ENCODE peak calls at places on chromosomes 2 and 18, in four cellular contexts. R is CD8-positive, alpha-beta T cell; U is testis; K is fibroblast of lung. H is an unnamed sample.

GRCh38 chr2:118763797-118764196 is 83.7 kb downstream of the EN1 start:
- DNase-seq in U (no peak), R (no peak), K (peak; percentile 36), H (peak; percentile 11)

GRCh38 chr2:73290049-73290839 is 3.1 kb downstream of the EGR4 start:
- DNase-seq in U (peak; percentile 54), K (peak; percentile 25), R (peak; percentile 58), H (peak; percentile 44)

GRCh38 chr18:31578126-31578525 is 13.6 kb upstream of the TTR start:
- DNase-seq in R (no peak), K (no peak), U (no peak), H (no peak)

GRCh38 chr18:30730915-30731314 is 311.6 kb downstream of the DSC3 start:
- DNase-seq in R (no peak), U (no peak), K (no peak), H (no peak)

GRCh38 chr18:21742323-21742687 is 1.7 kb downstream of the MIB1 start:
- DNase-seq in R (no peak), K (peak; percentile 50), U (no peak), H (no peak)

GRCh38 chr2:237465515-237466227 is 21.4 kb upstream of the MLPH start:
- DNase-seq in U (no peak), K (peak; percentile 99), R (peak; percentile 32), H (peak; percentile 99)

GRCh38 chr2:24365051-24365450 is 4.7 kb upstream of the ITSN2 start:
- DNase-seq in U (peak; percentile 67), K (no peak), R (no peak), H (no peak)

GRCh38 chr18:3333056-3333720 is 71.3 kb downstream of the MYL12B start:
- DNase-seq in K (no peak), R (no peak), U (no peak), H (no peak)

GRCh38 chr18:47248610-47249343 is 2.7 kb downstream of the SKOR2 start:
- DNase-seq in K (no peak), R (no peak), U (no peak), H (no peak)

GRCh38 chr2:174971868-174972781 is 33.1 kb downstream of the CHN1 start:
- DNase-seq in U (no peak), K (peak; percentile 92), R (no peak), H (peak; percentile 90)

GRCh38 chr2:75503048-75503607 is 57.6 kb downstream of the EVA1A start:
- DNase-seq in R (no peak), U (no peak), K (peak; percentile 97), H (peak; percentile 87)

GRCh38 chr2:223051580-223052375 is at the start of gene KCNE4:
- DNase-seq in K (peak; percentile 52), R (no peak), U (peak; percentile 70), H (peak; percentile 69)

GRCh38 chr2:120379916-120380893 is 34.3 kb downstream of the INHBB start:
- DNase-seq in K (no peak), R (no peak), U (no peak), H (no peak)

GRCh38 chr2:205925373-205926337 is 160.3 kb downstream of the INO80D start:
- DNase-seq in K (peak; percentile 49), U (peak; percentile 85), R (peak; percentile 80), H (peak; percentile 52)

GRCh38 chr2:170106441-170106840 is 71.5 kb upstream of the MYO3B start:
- DNase-seq in U (no peak), R (no peak), K (no peak), H (no peak)

GRCh38 chr2:206556357-206556949 is 85.8 kb upstream of the FAM237A start:
- DNase-seq in K (peak; percentile 47), R (no peak), U (no peak), H (no peak)

GRCh38 chr18:48889115-48889941 is 61.4 kb downstream of the SMAD7 start:
- DNase-seq in U (peak; percentile 68), K (no peak), R (no peak), H (no peak)

GRCh38 chr2:130808482-130809268 is 28.0 kb upstream of the ARHGEF4 start:
- DNase-seq in U (no peak), K (peak; percentile 27), R (peak; percentile 31), H (no peak)

GRCh38 chr2:15177103-15177502 is 384.0 kb downstream of the NBAS start:
- DNase-seq in R (peak; percentile 70), U (no peak), K (peak; percentile 94), H (peak; percentile 57)

GRCh38 chr2:118641711-118642110 is 205.7 kb downstream of the EN1 start:
- DNase-seq in R (no peak), K (peak; percentile 43), U (no peak), H (no peak)

GRCh38 chr18:22822024-22822423 is 111.1 kb upstream of the RBBP8 start:
- DNase-seq in U (no peak), R (no peak), K (peak; percentile 90), H (peak; percentile 56)

GRCh38 chr2:195671563-195671962 is 14.5 kb downstream of the SLC39A10 start:
- DNase-seq in U (no peak), K (peak; percentile 22), R (no peak), H (no peak)
- H3K27ac ChIP-seq in U (no peak overlapping the region), K (no peak overlapping the region), R (no peak overlapping the region), H (no peak overlapping the region)

GRCh38 chr18:77054288-77054605 is 78.3 kb downstream of the MBP start:
- DNase-seq in U (no peak), K (no peak), R (no peak), H (no peak)

GRCh38 chr18:77054606-77055428 is 77.8 kb downstream of the MBP start:
- DNase-seq in R (peak; percentile 88), K (peak; percentile 80), U (peak; percentile 94), H (peak; percentile 96)

GRCh38 chr18:77056399-77057015 is 76.1 kb downstream of the MBP start:
- DNase-seq in R (no peak), K (no peak), U (peak; percentile 83), H (no peak)

GRCh38 chr18:77057043-77057442 is 75.5 kb downstream of the MBP start:
- DNase-seq in K (no peak), R (no peak), U (peak; percentile 58), H (no peak)

DNA sequence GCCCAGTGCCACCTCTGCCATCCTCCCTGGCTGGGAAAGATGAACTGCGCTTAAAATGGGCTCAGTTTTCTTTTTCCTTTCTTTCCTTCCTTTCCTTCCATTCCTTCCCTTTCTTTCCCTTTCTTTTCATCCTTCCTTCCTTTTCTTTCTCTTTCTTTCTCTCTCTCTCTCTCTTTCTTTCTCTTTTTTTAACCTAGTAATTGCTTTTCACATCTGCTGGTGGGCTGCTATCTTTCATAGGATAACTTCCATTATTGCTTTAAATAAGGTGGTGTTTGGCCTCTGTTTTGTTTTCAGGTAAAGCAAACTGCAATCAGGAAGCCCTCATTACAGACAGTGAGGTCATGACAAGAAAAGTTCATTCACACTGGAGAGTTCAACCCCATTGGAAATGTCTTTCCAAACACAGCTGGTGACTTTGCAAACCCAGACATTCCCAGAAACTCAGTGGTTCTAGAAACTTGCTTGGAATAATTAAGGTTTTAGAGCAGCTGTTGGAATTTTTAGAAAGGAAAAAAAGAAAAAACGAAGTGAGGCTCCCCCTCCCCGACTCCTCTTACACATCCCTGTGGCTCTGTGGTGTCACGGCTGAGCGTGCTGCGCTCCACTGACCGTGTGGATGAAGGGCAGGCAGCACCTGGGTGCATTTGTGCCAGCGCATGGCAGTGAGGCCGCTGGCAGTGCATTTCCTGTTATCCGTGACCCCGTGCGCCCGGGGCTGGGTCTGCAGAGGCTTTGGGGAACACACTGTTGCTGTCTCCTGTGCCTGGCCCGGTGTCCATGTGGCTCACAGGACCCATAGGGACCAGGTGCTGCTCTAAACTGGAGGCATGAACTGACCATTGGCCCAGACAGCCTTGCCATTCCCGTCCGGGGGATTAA is 76.9 kb downstream of the MBP start:
- DNase-seq in K (no peak), R (no peak), U (no peak), H (no peak)
- H3K27ac ChIP-seq in K (no peak overlapping the region), R (peak overlapping the region; percentile 80), U (peak overlapping the region; percentile 90), H (peak overlapping the region; percentile 96)

GRCh38 chr18:9924371-9924943 is 10.6 kb downstream of the VAPA start:
- DNase-seq in K (no peak), R (no peak), U (no peak), H (no peak)

GRCh38 chr18:9925369-9925768 is 11.6 kb downstream of the VAPA start:
- DNase-seq in K (peak; percentile 61), U (no peak), R (no peak), H (no peak)

GRCh38 chr18:9926223-9926894 is 12.5 kb downstream of the VAPA start:
- DNase-seq in U (no peak), K (no peak), R (no peak), H (no peak)

GRCh38 chr18:9926977-9927376 is 13.2 kb downstream of the VAPA start:
- DNase-seq in U (no peak), R (no peak), K (no peak), H (no peak)

GRCh38 chr18:9925795-9926194 is 12.0 kb downstream of the VAPA start:
- DNase-seq in R (no peak), U (no peak), K (no peak), H (no peak)
- H3K27ac ChIP-seq in R (no peak overlapping the region), U (no peak overlapping the region), K (peak overlapping the region; percentile 1), H (no peak overlapping the region)

GRCh38 chr18:57803119-57803969 is at the start of gene ATP8B1:
- DNase-seq in U (peak; percentile 29), K (peak; percentile 79), R (no peak), H (no peak)
- H3K27ac ChIP-seq in U (peak within 1 kb of the TSS; percentile 60), K (peak within 1 kb of the TSS; percentile 84), R (no peak within 1 kb of the TSS), H (peak within 1 kb of the TSS; percentile 74)

DNA sequence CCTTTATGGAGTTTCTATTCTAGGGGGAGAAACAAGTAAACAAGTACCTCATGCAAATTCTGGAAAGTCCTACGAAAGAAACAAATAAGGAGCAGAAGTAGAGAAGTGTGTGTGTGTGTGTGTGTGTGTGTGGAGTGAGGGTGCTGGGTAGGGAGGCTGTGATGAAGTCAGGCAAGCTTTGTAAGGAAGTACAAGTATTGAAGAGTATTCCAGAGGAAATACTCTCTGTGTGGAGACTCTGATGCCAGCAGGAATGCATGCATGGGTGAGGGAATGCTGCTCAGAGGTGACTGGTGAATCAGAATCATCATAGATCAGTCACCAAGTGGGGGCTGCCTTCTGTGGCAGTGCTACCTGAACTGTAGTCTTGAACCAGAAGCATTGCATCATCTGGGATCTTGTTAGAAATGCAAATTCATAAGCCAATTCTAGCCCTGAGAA is 34.5 kb downstream of the SLC4A3 start:
- DNase-seq in U (no peak), R (peak; percentile 23), K (peak; percentile 90), H (peak; percentile 67)
- H3K27ac ChIP-seq in U (no peak overlapping the region), R (no peak overlapping the region), K (no peak overlapping the region), H (peak overlapping the region; percentile 41)

GRCh38 chr2:218582085-218582484 is 13.4 kb downstream of the CNOT9 start:
- DNase-seq in R (no peak), K (peak; percentile 88), U (no peak), H (peak; percentile 63)

GRCh38 chr2:218578272-218578877 is 9.7 kb downstream of the CNOT9 start:
- DNase-seq in K (no peak), U (no peak), R (no peak), H (no peak)

GRCh38 chr2:218576854-218577253 is 8.2 kb downstream of the CNOT9 start:
- DNase-seq in R (no peak), K (no peak), U (no peak), H (no peak)

DNA sequence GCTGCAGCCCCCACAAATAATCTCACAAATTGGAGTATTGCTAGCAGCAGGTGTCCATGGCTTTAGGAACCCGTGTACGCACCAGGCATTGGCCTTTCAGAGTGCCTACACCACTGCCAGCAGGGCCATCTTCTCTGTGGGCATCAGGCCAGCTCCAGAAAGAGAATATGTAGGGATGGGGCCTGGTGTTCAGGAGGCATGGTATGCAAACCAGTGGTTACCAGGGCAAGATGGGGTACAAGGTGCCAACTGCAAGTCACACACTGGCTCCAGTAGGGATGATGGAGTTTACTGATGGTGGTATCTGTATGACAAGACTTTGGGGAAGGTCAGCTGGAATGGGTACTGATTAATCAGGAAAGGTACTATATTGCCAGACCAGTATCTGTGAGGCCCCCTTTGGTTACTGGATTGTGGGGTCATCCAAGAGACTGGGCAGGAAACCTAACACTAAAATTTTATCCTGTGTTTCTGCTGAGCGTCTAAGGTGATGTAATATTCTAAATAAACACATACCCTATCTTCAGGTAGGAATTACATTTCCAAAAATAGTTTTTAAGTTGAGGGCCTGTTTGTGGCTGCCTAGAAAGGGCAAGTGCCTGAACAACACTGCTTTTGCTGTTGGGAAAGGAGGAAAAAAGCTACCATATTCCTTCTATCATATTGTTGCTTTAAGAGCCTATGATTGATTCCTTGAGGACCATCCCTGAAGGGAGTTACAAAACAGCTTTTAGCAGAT is 9.0 kb downstream of the CNOT9 start:
- DNase-seq in R (no peak), U (no peak), K (no peak), H (no peak)
- H3K27ac ChIP-seq in R (no peak overlapping the region), U (no peak overlapping the region), K (no peak overlapping the region), H (no peak overlapping the region)

H was measured in brain microvascular endothelial cell.